ENCODE peak calls at places on chromosomes 13 and 19, in five cellular contexts. R, S, T, L and C are unnamed samples. For H3K4me1, the result is how much of the 10 kb centered on the place peaks cover.

GRCh38 chr13:49022472-49023144 is 46.9 kb downstream of the FNDC3A start:
- DNase-seq in R (no peak), S (no peak), T (no peak), L (no peak), C (no peak)

GRCh38 chr19:17488593-17489391 is 18.5 kb downstream of the SLC27A1 start:
- DNase-seq in R (peak), S (peak), T (no peak), L (no peak), C (peak)

GRCh38 chr19:16476401-16476800 is 4.6 kb upstream of the EPS15L1 start:
- DNase-seq in R (no peak), S (no peak), T (no peak), L (no peak), C (no peak)

GRCh38 chr13:72537400-72537780 is 190.0 kb downstream of the MZT1 start:
- DNase-seq in R (no peak), S (no peak), T (no peak), L (no peak), C (no peak)

GRCh38 chr19:34996978-34997640 is 3.0 kb upstream of the GRAMD1A start:
- DNase-seq in R (no peak), S (no peak), T (no peak), L (no peak), C (no peak)

GRCh38 chr19:6161271-6161850 is 25.9 kb downstream of the ACSBG2 start:
- DNase-seq in R (peak), S (no peak), T (no peak), L (no peak), C (peak)

GRCh38 chr19:57210381-57210780 is 19.1 kb downstream of the ZNF264 start:
- DNase-seq in R (no peak), S (no peak), T (no peak), L (no peak), C (no peak)

GRCh38 chr19:54518844-54519243 is 16.2 kb downstream of the LAIR2 start:
- DNase-seq in R (no peak), S (no peak), T (no peak), L (no peak), C (no peak)

GRCh38 chr13:42807236-42807635 is 25.9 kb downstream of the FAM216B start:
- DNase-seq in R (no peak), S (no peak), T (no peak), L (no peak), C (no peak)

GRCh38 chr19:2538096-2538757 is 62.3 kb downstream of the GADD45B start:
- DNase-seq in R (no peak), S (no peak), T (no peak), L (no peak), C (no peak)

GRCh38 chr13:90675129-90675528 is 672.4 kb upstream of the MIR17HG start:
- DNase-seq in R (no peak), S (no peak), T (no peak), L (no peak), C (no peak)

GRCh38 chr19:33535176-33535575 is 13.6 kb upstream of the PEPD start:
- DNase-seq in R (no peak), S (no peak), T (no peak), L (no peak), C (no peak)

GRCh38 chr13:37878496-37878895 is 8.9 kb upstream of the TRPC4 start:
- DNase-seq in R (no peak), S (no peak), T (no peak), L (no peak), C (no peak)

GRCh38 chr19:36013280-36014028 is 559 bp downstream of the ALKBH6 start:
- DNase-seq in R (no peak), S (no peak), T (no peak), L (no peak), C (no peak)

GRCh38 chr19:1012334-1012733 is 8.6 kb downstream of the TMEM259 start:
- DNase-seq in R (no peak), S (no peak), T (no peak), L (no peak), C (no peak)

GRCh38 chr13:86185107-86185506 is 385.9 kb upstream of the SLITRK6 start:
- DNase-seq in R (no peak), S (no peak), T (no peak), L (no peak), C (no peak)

GRCh38 chr19:28504727-28505126 is 708.2 kb downstream of the UQCRFS1 start:
- DNase-seq in R (no peak), S (no peak), T (no peak), L (peak), C (no peak)

GRCh38 chr13:37383856-37384255 is 214.7 kb downstream of the POSTN start:
- DNase-seq in R (no peak), S (no peak), T (no peak), L (no peak), C (no peak)

GRCh38 chr19:3459322-3459881 is 20.9 kb downstream of the SMIM24 start:
- DNase-seq in R (peak), S (peak), T (peak), L (peak), C (peak)

GRCh38 chr13:23766199-23766771 is 122.9 kb downstream of the MIPEP start:
- DNase-seq in R (no peak), S (no peak), T (no peak), L (no peak), C (no peak)

GRCh38 chr13:88592105-88592504 is 920.9 kb downstream of the SLITRK5 start:
- DNase-seq in R (no peak), S (no peak), T (no peak), L (peak), C (no peak)

GRCh38 chr13:100490692-100491091 is 97.9 kb downstream of the GGACT start:
- DNase-seq in R (no peak), S (no peak), T (no peak), L (no peak), C (no peak)

GRCh38 chr19:51394045-51394836 is 3.9 kb upstream of the C19orf84 start:
- DNase-seq in R (peak), S (peak), T (peak), L (peak), C (peak)

GRCh38 chr13:52850396-52851152 is 2.1 kb upstream of the PCDH8 start:
- DNase-seq in R (peak), S (peak), T (no peak), L (no peak), C (peak)

GRCh38 chr19:43776285-43776684 is 4.5 kb downstream of the KCNN4 start:
- DNase-seq in R (no peak), S (no peak), T (no peak), L (no peak), C (no peak)

GRCh38 chr13:26604784-26605183 is 47.3 kb downstream of the WASF3 start:
- DNase-seq in R (no peak), S (no peak), T (peak), L (peak), C (peak)

GRCh38 chr19:22882797-22883196 is 50.7 kb downstream of the ZNF723 start:
- DNase-seq in R (peak), S (no peak), T (no peak), L (no peak), C (no peak)

GRCh38 chr13:87851395-87851794 is 180.2 kb downstream of the SLITRK5 start:
- DNase-seq in R (no peak), S (no peak), T (no peak), L (no peak), C (no peak)

GRCh38 chr19:2484178-2484937 is 8.4 kb downstream of the GADD45B start:
- DNase-seq in R (no peak), S (no peak), T (no peak), L (no peak), C (no peak)

GRCh38 chr13:76976488-76976887 is 15.4 kb upstream of the CLN5 start:
- DNase-seq in R (no peak), S (no peak), T (no peak), L (no peak), C (no peak)

GRCh38 chr13:44199627-44200207 is 173.9 kb upstream of the SERP2 start:
- DNase-seq in R (no peak), S (peak), T (no peak), L (no peak), C (no peak)

GRCh38 chr13:74372511-74372910 is 238.3 kb upstream of the KLF12 start:
- DNase-seq in R (no peak), S (no peak), T (no peak), L (no peak), C (no peak)

GRCh38 chr13:111629933-111630332 is 309.5 kb downstream of the TEX29 start:
- DNase-seq in R (no peak), S (no peak), T (no peak), L (no peak), C (no peak)

GRCh38 chr19:892243-892996 is 567 bp downstream of the MED16 start:
- DNase-seq in R (no peak), S (no peak), T (no peak), L (no peak), C (peak)

GRCh38 chr19:14479985-14480694 is 5.0 kb upstream of the PTGER1 start:
- DNase-seq in R (peak), S (peak), T (peak), L (no peak), C (no peak)

GRCh38 chr19:2532252-2533071 is 56.5 kb downstream of the GADD45B start:
- DNase-seq in R (peak), S (no peak), T (no peak), L (no peak), C (no peak)

GRCh38 chr13:97749174-97749573 is 204.3 kb upstream of the IPO5 start:
- DNase-seq in R (peak), S (no peak), T (no peak), L (no peak), C (no peak)

GRCh38 chr19:13097331-13098258 is 5.1 kb downstream of the LYL1 start:
- DNase-seq in R (no peak), S (no peak), T (no peak), L (peak), C (no peak)

GRCh38 chr13:33230178-33230881 is 55.2 kb downstream of the STARD13 start:
- DNase-seq in R (no peak), S (no peak), T (no peak), L (no peak), C (no peak)
- H3K4me3 ChIP-seq in R (no peak), S (no peak), T (no peak), L (no peak), C (no peak)

DNA sequence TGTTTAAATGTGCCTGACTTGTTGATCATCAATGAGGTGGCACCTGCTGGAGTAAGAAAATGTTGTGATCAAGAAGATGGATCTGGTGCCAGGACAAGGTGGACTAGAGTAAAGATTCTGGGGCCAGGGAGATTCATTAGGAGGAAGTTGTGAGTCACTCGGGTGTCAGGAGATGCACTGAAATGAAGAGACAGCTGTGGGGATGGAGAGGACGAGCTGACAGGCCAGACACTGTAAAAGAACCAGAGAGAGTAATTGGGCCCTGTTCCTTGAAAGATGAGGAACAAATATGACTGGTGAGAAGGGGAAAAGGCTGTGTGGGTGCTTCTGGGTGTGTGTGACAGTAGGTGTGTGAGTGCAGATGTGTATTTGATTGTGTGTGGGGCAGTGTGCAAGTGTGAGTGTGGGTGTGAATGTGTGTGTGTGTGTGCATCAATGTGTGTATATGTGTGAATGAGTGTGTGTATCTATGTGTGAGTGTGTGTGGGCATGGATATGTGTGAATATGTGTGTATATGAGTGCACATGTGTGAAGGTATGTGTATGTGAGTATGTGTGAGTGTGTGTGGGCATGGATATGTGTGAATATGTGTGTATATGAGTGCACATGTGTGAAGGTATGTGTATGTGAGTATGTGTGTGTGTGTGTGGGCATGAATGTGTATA is 260.5 kb downstream of the RFC3 start:
- DNase-seq in R (no peak), S (no peak), T (no peak), L (no peak), C (no peak)
- H3K4me1 ChIP-seq in R (under half), S (under half), T (under half), L (under half), C (under half)

DNA sequence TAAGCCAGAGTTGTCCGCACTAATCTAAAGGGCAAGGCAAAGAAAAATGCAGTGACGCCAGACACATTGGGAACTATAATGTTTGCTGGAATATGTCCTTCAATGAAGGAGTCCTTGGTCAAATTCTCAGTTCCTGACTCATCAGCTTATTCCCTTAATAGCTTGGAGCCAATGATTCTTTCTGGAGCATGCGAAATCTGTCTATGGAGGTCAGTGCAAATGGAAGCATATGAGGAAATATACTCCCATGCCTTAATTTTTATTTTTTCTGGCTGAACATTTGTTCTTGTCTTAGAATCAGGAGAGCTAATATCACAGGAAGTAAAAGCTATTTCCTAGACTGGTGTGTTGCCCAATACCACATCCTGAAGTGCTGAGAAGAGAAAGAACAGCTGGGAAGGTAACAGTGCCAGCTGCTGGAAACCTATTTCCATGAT is 289.8 kb upstream of the SPRY2 start:
- DNase-seq in R (no peak), S (no peak), T (no peak), L (peak), C (no peak)
- TF ChIP-seq EP300 in R (no peak), S (no peak), T (no peak), L (no peak), C (no peak)

GRCh38 chr19:18774782-18775444 is 16.2 kb downstream of the COMP start:
- DNase-seq in R (no peak), S (no peak), T (no peak), L (no peak), C (no peak)
- H3K4me3 ChIP-seq in R (no peak), S (no peak), T (no peak), L (no peak), C (no peak)

DNA sequence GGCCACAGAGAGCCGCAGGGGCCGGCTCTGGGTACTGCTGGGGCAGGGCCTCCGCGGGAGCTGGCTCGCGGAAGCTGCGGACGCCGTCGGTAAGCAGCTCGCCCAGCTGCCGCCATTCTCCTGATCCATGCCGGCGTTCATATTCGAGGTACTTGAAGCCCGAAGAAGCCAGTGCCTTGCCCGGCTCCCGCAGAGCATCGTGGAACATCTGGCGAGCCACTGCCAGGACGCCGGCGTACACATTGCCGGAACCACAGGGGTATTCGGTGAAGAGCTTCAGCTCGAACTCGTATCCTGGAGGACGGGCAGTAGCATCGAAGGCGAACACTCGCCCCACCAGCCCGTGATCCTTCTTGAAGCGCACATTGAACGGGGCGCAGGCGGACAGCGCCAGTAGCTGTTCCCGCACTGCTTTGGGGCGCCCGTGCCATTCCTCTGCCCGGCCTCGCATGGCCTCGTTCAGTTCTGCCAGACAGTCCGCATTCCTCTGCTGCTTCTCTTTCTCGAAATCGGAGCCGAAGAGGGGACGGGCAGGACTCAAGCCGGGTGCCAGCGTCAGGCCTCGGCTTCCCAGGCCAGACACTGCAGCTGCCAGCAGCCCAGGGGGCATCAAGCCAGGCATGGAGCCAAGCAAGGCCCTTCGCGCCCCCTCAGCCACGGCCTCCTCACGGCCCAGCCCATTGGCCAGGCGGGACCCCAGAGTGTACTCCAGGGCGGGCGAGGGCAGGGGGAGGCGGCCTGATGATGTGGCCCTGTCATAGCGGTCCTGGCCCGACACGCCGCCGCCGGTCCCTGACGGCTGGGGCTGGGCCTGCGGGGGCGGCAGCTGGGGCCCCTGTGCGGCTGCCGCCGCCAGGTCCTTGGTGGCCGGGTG is 1.0 kb downstream of the IRF2BP1 start:
- DNase-seq in R (no peak), S (peak), T (no peak), L (no peak), C (no peak)
- H3K4me1 ChIP-seq in R (under half), S (under half), T (under half), L (under half), C (under half)

DNA sequence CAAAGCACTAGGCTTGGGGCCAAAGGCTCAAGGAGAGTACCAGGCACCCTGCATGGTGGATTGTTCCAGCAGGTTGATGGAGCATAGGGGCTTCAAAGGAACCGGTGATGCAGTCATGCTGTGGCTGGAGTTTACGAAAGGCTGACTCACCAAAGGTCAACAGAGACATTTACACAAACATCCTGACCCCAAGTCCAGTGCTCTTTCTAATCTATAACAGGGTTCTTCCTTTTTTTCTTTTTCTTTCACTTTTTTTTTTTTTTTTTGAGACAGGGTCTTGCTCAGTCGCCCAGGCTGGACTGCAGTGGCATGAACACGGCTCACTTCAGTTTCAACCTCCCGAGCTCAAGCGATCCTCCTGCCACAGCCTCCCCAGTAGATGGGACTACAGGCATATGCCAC is 35.6 kb upstream of the TPTE2 start:
- DNase-seq in R (peak), S (no peak), T (no peak), L (no peak), C (no peak)
- TF ChIP-seq EP300 in R (peak), S (no peak), T (no peak), L (no peak), C (no peak)

GRCh38 chr19:56167064-56167578 is 8.7 kb upstream of the GALP start:
- DNase-seq in R (no peak), S (no peak), T (no peak), L (no peak), C (no peak)
- H3K4me3 ChIP-seq in R (no peak), S (no peak), T (no peak), L (no peak), C (no peak)